ENCODE peak calls at places on chromosome 18, in eight cellular contexts. One of them, this sample, is unnamed.

GRCh38 chr18:36262971-36263370 is 34.5 kb upstream of the FHOD3 start:
- DNase-seq in mesendoderm: no peak
- DNase-seq in SJSA1: no peak
- DNase-seq in kidney: no peak
- DNase-seq in Panc1: no peak
- DNase-seq in cardiac muscle cell: no peak
- DNase-seq in fibroblast of lung: no peak
- DNase-seq in K562: no peak
- DNase-seq in this sample: no peak

GRCh38 chr18:58396966-58397365 is 231.9 kb downstream of the ALPK2 start:
- DNase-seq in cardiac muscle cell: peak; percentile 25
- DNase-seq in mesendoderm: no peak
- DNase-seq in kidney: no peak
- DNase-seq in Panc1: no peak
- DNase-seq in K562: no peak
- DNase-seq in SJSA1: no peak
- DNase-seq in fibroblast of lung: no peak
- DNase-seq in this sample: no peak

GRCh38 chr18:56645415-56646016 is 5.6 kb upstream of the WDR7 start:
- DNase-seq in fibroblast of lung: peak; percentile 12
- DNase-seq in SJSA1: no peak
- DNase-seq in K562: peak; percentile 26
- DNase-seq in mesendoderm: peak; percentile 18
- DNase-seq in cardiac muscle cell: peak; percentile 6
- DNase-seq in kidney: no peak
- DNase-seq in Panc1: no peak
- DNase-seq in this sample: no peak

GRCh38 chr18:61738042-61738441 is 154.8 kb downstream of the RNF152 start:
- DNase-seq in mesendoderm: no peak
- DNase-seq in kidney: no peak
- DNase-seq in Panc1: no peak
- DNase-seq in fibroblast of lung: peak; percentile 67
- DNase-seq in cardiac muscle cell: no peak
- DNase-seq in SJSA1: no peak
- DNase-seq in K562: no peak
- DNase-seq in this sample: peak; percentile 57

GRCh38 chr18:59900222-59901128 is 679 bp downstream of the PMAIP1 start:
- DNase-seq in SJSA1: peak; percentile 79
- DNase-seq in fibroblast of lung: peak; percentile 88
- DNase-seq in K562: peak; percentile 59
- DNase-seq in kidney: peak; percentile 81
- DNase-seq in mesendoderm: peak; percentile 87
- DNase-seq in Panc1: no peak
- DNase-seq in cardiac muscle cell: peak; percentile 80
- DNase-seq in this sample: no peak

GRCh38 chr18:77461062-77461693 is 211.5 kb downstream of the GALR1 start:
- DNase-seq in SJSA1: no peak
- DNase-seq in kidney: no peak
- DNase-seq in mesendoderm: peak; percentile 89
- DNase-seq in cardiac muscle cell: peak; percentile 71
- DNase-seq in fibroblast of lung: no peak
- DNase-seq in K562: peak; percentile 1
- DNase-seq in Panc1: no peak
- DNase-seq in this sample: no peak

GRCh38 chr18:53567935-53568574 is 656.4 kb downstream of the MBD2 start:
- DNase-seq in SJSA1: peak; percentile 11
- DNase-seq in fibroblast of lung: peak; percentile 30
- DNase-seq in kidney: no peak
- DNase-seq in cardiac muscle cell: peak; percentile 54
- DNase-seq in K562: peak; percentile 7
- DNase-seq in mesendoderm: peak; percentile 73
- DNase-seq in Panc1: no peak
- DNase-seq in this sample: peak; percentile 10

GRCh38 chr18:62152844-62153243 is 34.0 kb downstream of the PIGN start:
- DNase-seq in K562: no peak
- DNase-seq in Panc1: no peak
- DNase-seq in cardiac muscle cell: no peak
- DNase-seq in fibroblast of lung: no peak
- DNase-seq in SJSA1: no peak
- DNase-seq in mesendoderm: peak; percentile 49
- DNase-seq in kidney: no peak
- DNase-seq in this sample: no peak

GRCh38 chr18:76426738-76427305 is 68.2 kb downstream of the ZNF516 start:
- DNase-seq in mesendoderm: peak; percentile 71
- DNase-seq in SJSA1: peak; percentile 34
- DNase-seq in cardiac muscle cell: peak; percentile 37
- DNase-seq in K562: peak; percentile 28
- DNase-seq in kidney: peak; percentile 62
- DNase-seq in Panc1: no peak
- DNase-seq in fibroblast of lung: peak; percentile 43
- DNase-seq in this sample: no peak

GRCh38 chr18:32049393-32050161 is 31.0 kb downstream of the RNF125 start:
- DNase-seq in Panc1: no peak
- DNase-seq in SJSA1: no peak
- DNase-seq in kidney: no peak
- DNase-seq in K562: no peak
- DNase-seq in mesendoderm: peak; percentile 50
- DNase-seq in fibroblast of lung: no peak
- DNase-seq in cardiac muscle cell: no peak
- DNase-seq in this sample: no peak

GRCh38 chr18:7177131-7177744 is 53.7 kb upstream of the LRRC30 start:
- DNase-seq in K562: peak; percentile 65
- DNase-seq in cardiac muscle cell: peak; percentile 92
- DNase-seq in SJSA1: peak; percentile 30
- DNase-seq in mesendoderm: peak; percentile 69
- DNase-seq in fibroblast of lung: peak; percentile 87
- DNase-seq in kidney: no peak
- DNase-seq in Panc1: peak; percentile 15
- DNase-seq in this sample: no peak

GRCh38 chr18:79888016-79888415 is 63.4 kb downstream of the SLC66A2 start:
- DNase-seq in cardiac muscle cell: no peak
- DNase-seq in mesendoderm: no peak
- DNase-seq in Panc1: no peak
- DNase-seq in K562: no peak
- DNase-seq in fibroblast of lung: no peak
- DNase-seq in kidney: peak; percentile 40
- DNase-seq in SJSA1: no peak
- DNase-seq in this sample: no peak

GRCh38 chr18:63410792-63411191 is 11.5 kb downstream of the VPS4B start:
- DNase-seq in fibroblast of lung: peak; percentile 70
- DNase-seq in mesendoderm: no peak
- DNase-seq in cardiac muscle cell: peak; percentile 32
- DNase-seq in K562: no peak
- DNase-seq in Panc1: no peak
- DNase-seq in kidney: no peak
- DNase-seq in SJSA1: peak; percentile 5
- DNase-seq in this sample: no peak

GRCh38 chr18:34117319-34117718 is 107.4 kb downstream of the NOL4 start:
- DNase-seq in fibroblast of lung: no peak
- DNase-seq in SJSA1: no peak
- DNase-seq in kidney: no peak
- DNase-seq in cardiac muscle cell: no peak
- DNase-seq in mesendoderm: no peak
- DNase-seq in K562: no peak
- DNase-seq in Panc1: no peak
- DNase-seq in this sample: peak; percentile 13

GRCh38 chr18:61998957-61999356 is 106.2 kb upstream of the RNF152 start:
- DNase-seq in mesendoderm: peak; percentile 47
- DNase-seq in SJSA1: peak; percentile 87
- DNase-seq in kidney: no peak
- DNase-seq in K562: no peak
- DNase-seq in fibroblast of lung: peak; percentile 72
- DNase-seq in cardiac muscle cell: peak; percentile 71
- DNase-seq in Panc1: no peak
- DNase-seq in this sample: no peak

GRCh38 chr18:80022613-80023012 is 11.6 kb upstream of the RBFA start:
- DNase-seq in cardiac muscle cell: peak; percentile 43
- DNase-seq in K562: peak; percentile 40
- DNase-seq in SJSA1: peak; percentile 14
- DNase-seq in fibroblast of lung: peak; percentile 50
- DNase-seq in mesendoderm: peak; percentile 33
- DNase-seq in Panc1: no peak
- DNase-seq in kidney: no peak
- DNase-seq in this sample: no peak

GRCh38 chr18:23135679-23136325 is 517 bp downstream of the CABLES1 start:
- DNase-seq in Panc1: no peak
- DNase-seq in K562: no peak
- DNase-seq in fibroblast of lung: no peak
- DNase-seq in cardiac muscle cell: peak; percentile 54
- DNase-seq in kidney: peak; percentile 83
- DNase-seq in SJSA1: peak; percentile 53
- DNase-seq in mesendoderm: peak; percentile 44
- DNase-seq in this sample: no peak

GRCh38 chr18:23138470-23138869 is 3.2 kb downstream of the CABLES1 start:
- DNase-seq in cardiac muscle cell: no peak
- DNase-seq in K562: no peak
- DNase-seq in fibroblast of lung: no peak
- DNase-seq in kidney: no peak
- DNase-seq in Panc1: no peak
- DNase-seq in mesendoderm: no peak
- DNase-seq in SJSA1: no peak
- DNase-seq in this sample: no peak

GRCh38 chr18:23136326-23137092 is 1.2 kb downstream of the CABLES1 start:
- DNase-seq in K562: no peak
- DNase-seq in mesendoderm: peak; percentile 46
- DNase-seq in cardiac muscle cell: peak; percentile 42
- DNase-seq in SJSA1: peak; percentile 49
- DNase-seq in kidney: peak; percentile 90
- DNase-seq in Panc1: no peak
- DNase-seq in fibroblast of lung: peak; percentile 34
- DNase-seq in this sample: no peak

GRCh38 chr18:23137788-23138216 is 2.5 kb downstream of the CABLES1 start:
- DNase-seq in fibroblast of lung: no peak
- DNase-seq in K562: no peak
- DNase-seq in cardiac muscle cell: no peak
- DNase-seq in Panc1: no peak
- DNase-seq in mesendoderm: no peak
- DNase-seq in SJSA1: no peak
- DNase-seq in kidney: no peak
- DNase-seq in this sample: no peak

GRCh38 chr18:23137093-23137640 is 1.9 kb downstream of the CABLES1 start:
- DNase-seq in cardiac muscle cell: peak; percentile 55
- DNase-seq in kidney: no peak
- DNase-seq in Panc1: no peak
- DNase-seq in fibroblast of lung: peak; percentile 38
- DNase-seq in SJSA1: no peak
- DNase-seq in mesendoderm: peak; percentile 66
- DNase-seq in K562: no peak
- DNase-seq in this sample: no peak
- H3K4me3 ChIP-seq in cardiac muscle cell: peak overlapping the region; percentile 50
- H3K4me3 ChIP-seq in kidney: peak overlapping the region; percentile 69
- H3K4me3 ChIP-seq in Panc1: peak overlapping the region; percentile 69
- H3K4me3 ChIP-seq in fibroblast of lung: peak overlapping the region; percentile 60
- H3K4me3 ChIP-seq in SJSA1: peak overlapping the region; percentile 91
- H3K4me3 ChIP-seq in mesendoderm: peak overlapping the region; percentile 65
- H3K4me3 ChIP-seq in K562: no peak overlapping the region
- H3K4me3 ChIP-seq in this sample: peak overlapping the region; percentile 89

GRCh38 chr18:13810950-13811485 is 12.9 kb upstream of the MC5R start:
- DNase-seq in cardiac muscle cell: no peak
- DNase-seq in SJSA1: no peak
- DNase-seq in Panc1: no peak
- DNase-seq in K562: no peak
- DNase-seq in kidney: no peak
- DNase-seq in fibroblast of lung: no peak
- DNase-seq in mesendoderm: peak; percentile 16
- DNase-seq in this sample: no peak
- H3K4me3 ChIP-seq in cardiac muscle cell: no peak overlapping the region
- H3K4me3 ChIP-seq in SJSA1: no peak overlapping the region
- H3K4me3 ChIP-seq in Panc1: no peak overlapping the region
- H3K4me3 ChIP-seq in K562: no peak overlapping the region
- H3K4me3 ChIP-seq in kidney: no peak overlapping the region
- H3K4me3 ChIP-seq in fibroblast of lung: no peak overlapping the region
- H3K4me3 ChIP-seq in mesendoderm: no peak overlapping the region
- H3K4me3 ChIP-seq in this sample: no peak overlapping the region

GRCh38 chr18:11689972-11690570 is 1.0 kb downstream of the GNAL start:
- DNase-seq in kidney: no peak
- DNase-seq in SJSA1: peak; percentile 14
- DNase-seq in Panc1: no peak
- DNase-seq in cardiac muscle cell: peak; percentile 2
- DNase-seq in fibroblast of lung: peak; percentile 37
- DNase-seq in K562: no peak
- DNase-seq in mesendoderm: peak; percentile 50
- DNase-seq in this sample: no peak

DNA sequence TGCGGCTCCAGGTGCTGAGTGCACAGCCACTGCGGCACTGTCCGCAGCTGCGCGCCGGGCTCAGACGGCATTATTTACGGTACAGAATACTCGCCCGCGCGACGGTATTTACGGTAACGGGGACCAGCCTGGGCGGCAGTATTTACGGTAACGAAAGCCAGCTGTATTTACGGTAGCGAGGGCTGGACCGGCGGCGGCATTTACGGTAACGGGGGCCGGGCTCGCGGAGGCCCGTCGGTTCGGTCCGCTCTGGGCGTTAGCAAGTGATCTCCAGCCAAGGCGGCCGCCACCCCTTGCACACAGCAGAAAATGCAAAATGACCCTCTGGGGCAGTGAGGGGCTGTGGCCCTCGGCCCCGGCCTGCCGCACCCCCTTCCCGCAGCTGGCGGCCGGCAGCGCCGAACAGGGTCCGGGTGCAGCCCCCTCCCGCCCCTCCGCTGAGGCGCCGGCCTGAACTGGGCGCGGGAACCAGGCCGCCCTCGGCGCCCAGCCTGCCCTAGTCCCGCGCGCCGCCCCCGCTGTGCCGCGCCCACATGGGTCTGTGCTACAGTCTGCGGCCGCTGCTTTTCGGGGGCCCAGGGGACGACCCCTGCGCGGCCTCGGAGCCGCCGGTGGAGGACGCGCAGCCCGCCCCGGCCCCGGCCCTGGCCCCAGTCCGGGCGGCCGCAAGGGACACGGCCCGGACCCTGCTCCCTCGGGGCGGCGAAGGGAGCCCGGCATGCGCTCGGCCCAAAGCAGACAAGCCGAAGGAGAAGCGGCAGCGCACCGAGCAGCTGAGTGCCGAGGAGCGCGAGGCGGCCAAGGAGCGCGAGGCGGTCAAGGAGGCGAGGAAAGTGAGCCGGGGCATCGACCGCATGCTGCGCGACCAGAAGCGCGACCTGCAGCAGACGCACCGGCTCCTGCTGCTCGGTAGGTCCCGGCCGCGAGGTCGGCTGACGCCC is at the start of gene GNAL:
- DNase-seq in fibroblast of lung: peak; percentile 92
- DNase-seq in SJSA1: peak; percentile 36
- DNase-seq in cardiac muscle cell: peak; percentile 92
- DNase-seq in kidney: peak; percentile 88
- DNase-seq in K562: peak; percentile 53
- DNase-seq in Panc1: peak; percentile 12
- DNase-seq in mesendoderm: peak; percentile 94
- DNase-seq in this sample: peak; percentile 45
- H3K4me3 ChIP-seq in fibroblast of lung: peak within 1 kb of the TSS; percentile 2
- H3K4me3 ChIP-seq in SJSA1: peak within 1 kb of the TSS; percentile 31
- H3K4me3 ChIP-seq in cardiac muscle cell: peak within 1 kb of the TSS; percentile 44
- H3K4me3 ChIP-seq in kidney: peak within 1 kb of the TSS; percentile 63
- H3K4me3 ChIP-seq in K562: no peak within 1 kb of the TSS
- H3K4me3 ChIP-seq in Panc1: peak within 1 kb of the TSS; percentile 40
- H3K4me3 ChIP-seq in mesendoderm: peak within 1 kb of the TSS; percentile 76
- H3K4me3 ChIP-seq in this sample: peak within 1 kb of the TSS; percentile 56

DNA sequence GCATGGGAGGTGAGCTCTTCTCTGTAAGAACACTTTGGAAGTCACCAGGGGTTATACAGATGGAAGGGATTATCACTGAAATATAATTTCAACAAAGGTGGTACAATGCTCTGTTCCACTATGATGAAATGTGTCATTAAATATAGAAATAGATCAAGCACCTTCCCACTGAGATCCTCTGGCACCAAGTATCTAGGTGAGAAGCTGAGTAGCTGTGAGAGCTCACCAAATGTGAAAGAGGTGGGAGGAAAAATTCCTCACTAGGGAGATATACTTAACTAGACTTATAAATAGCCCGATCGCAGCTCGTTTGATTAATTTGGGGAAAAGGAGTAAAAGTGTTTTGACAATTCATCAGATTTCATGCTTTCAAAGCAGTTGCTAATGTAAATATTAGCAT is 247.6 kb downstream of the SMAD2 start:
- DNase-seq in fibroblast of lung: no peak
- DNase-seq in Panc1: no peak
- DNase-seq in mesendoderm: no peak
- DNase-seq in cardiac muscle cell: no peak
- DNase-seq in kidney: no peak
- DNase-seq in K562: no peak
- DNase-seq in SJSA1: no peak
- DNase-seq in this sample: no peak
- H3K4me3 ChIP-seq in fibroblast of lung: no peak overlapping the region
- H3K4me3 ChIP-seq in Panc1: no peak overlapping the region
- H3K4me3 ChIP-seq in mesendoderm: no peak overlapping the region
- H3K4me3 ChIP-seq in cardiac muscle cell: no peak overlapping the region
- H3K4me3 ChIP-seq in kidney: no peak overlapping the region
- H3K4me3 ChIP-seq in K562: no peak overlapping the region
- H3K4me3 ChIP-seq in SJSA1: no peak overlapping the region
- H3K4me3 ChIP-seq in this sample: no peak overlapping the region